ENCODE peak calls at places on chromosomes 3 and 15, in four cellular contexts. T is naive thymus-derived CD4-positive, alpha-beta T cell; C is C1 segment of cervical spinal cord; I is NCI-H2107. P is an unnamed sample.

GRCh38 chr3:152474585-152474984 is 205.9 kb downstream of the MBNL1 start:
- DNase-seq in T (no peak), C (no peak), I (peak; percentile 28), P (peak; percentile 49)

GRCh38 chr3:157029365-157029790 is 130.6 kb downstream of the CCNL1 start:
- DNase-seq in T (no peak), C (no peak), I (no peak), P (no peak)

GRCh38 chr3:52892625-52893311 is 4.6 kb downstream of the STIMATE start:
- DNase-seq in T (no peak), C (no peak), I (no peak), P (no peak)

GRCh38 chr3:113097821-113098516 is 107.2 kb downstream of the GTPBP8 start:
- DNase-seq in T (no peak), C (no peak), I (no peak), P (no peak)

GRCh38 chr3:155231792-155232191 is 61.7 kb downstream of the STRIT1 start:
- DNase-seq in T (no peak), C (no peak), I (no peak), P (no peak)

GRCh38 chr3:101333883-101334282 is 13.5 kb upstream of the IMPG2 start:
- DNase-seq in T (no peak), C (no peak), I (no peak), P (no peak)

GRCh38 chr3:57927916-57928315 is 80.3 kb upstream of the FLNB start:
- DNase-seq in T (no peak), C (no peak), I (no peak), P (no peak)

GRCh38 chr3:37474936-37475335 is 300.6 kb upstream of the LRRFIP2 start:
- DNase-seq in T (no peak), C (no peak), I (no peak), P (no peak)

GRCh38 chr3:11803977-11804903 is 42.4 kb downstream of the TAMM41 start:
- DNase-seq in T (no peak), C (no peak), I (no peak), P (peak; percentile 53)

GRCh38 chr15:99702895-99703602 is 30.2 kb downstream of the LYSMD4 start:
- DNase-seq in T (no peak), C (no peak), I (no peak), P (no peak)

GRCh38 chr3:16400143-16400935 is 113.2 kb downstream of the RFTN1 start:
- DNase-seq in T (no peak), C (no peak), I (no peak), P (no peak)

GRCh38 chr3:34132069-34132677 is 333.7 kb downstream of the PDCD6IP start:
- DNase-seq in T (no peak), C (no peak), I (no peak), P (no peak)

GRCh38 chr3:37694236-37694635 is 167.4 kb upstream of the CTDSPL start:
- DNase-seq in T (no peak), C (peak; percentile 7), I (no peak), P (no peak)

GRCh38 chr3:46383946-46384330 is 13.2 kb downstream of the CCR5 start:
- DNase-seq in T (no peak), C (no peak), I (no peak), P (no peak)

GRCh38 chr15:63909819-63910437 is 76.2 kb upstream of the HERC1 start:
- DNase-seq in T (no peak), C (no peak), I (no peak), P (no peak)

GRCh38 chr3:36784012-36784763 is 19.8 kb upstream of the DCLK3 start:
- DNase-seq in T (no peak), C (no peak), I (no peak), P (no peak)

GRCh38 chr3:94117729-94118128 is 54.9 kb downstream of the NSUN3 start:
- DNase-seq in T (no peak), C (no peak), I (no peak), P (no peak)

GRCh38 chr3:31908391-31909097 is 72.5 kb downstream of the OSBPL10 start:
- DNase-seq in T (no peak), C (no peak), I (no peak), P (no peak)

GRCh38 chr3:140432176-140432753 is 245.6 kb upstream of the TRIM42 start:
- DNase-seq in T (no peak), C (no peak), I (no peak), P (no peak)

GRCh38 chr15:69648215-69648614 is 195.6 kb downstream of the RPLP1 start:
- DNase-seq in T (no peak), C (no peak), I (no peak), P (no peak)

GRCh38 chr15:64749999-64750657 is 25.3 kb downstream of the RBPMS2 start:
- DNase-seq in T (no peak), C (no peak), I (no peak), P (no peak)

GRCh38 chr15:67048281-67049279 is 16.8 kb upstream of the SMAD3 start:
- DNase-seq in T (no peak), C (no peak), I (no peak), P (no peak)

GRCh38 chr15:92524161-92524560 is 130.5 kb downstream of the ST8SIA2 start:
- DNase-seq in T (no peak), C (no peak), I (no peak), P (no peak)

GRCh38 chr3:195102609-195103467 is 168.1 kb downstream of the XXYLT1 start:
- DNase-seq in T (no peak), C (no peak), I (no peak), P (no peak)

GRCh38 chr3:78908236-78908635 is 859.6 kb downstream of the ROBO1 start:
- DNase-seq in T (no peak), C (no peak), I (no peak), P (no peak)

GRCh38 chr15:94739639-94740038 is 508.3 kb downstream of the MCTP2 start:
- DNase-seq in T (no peak), C (no peak), I (no peak), P (no peak)

GRCh38 chr3:66747251-66747650 is 246.4 kb upstream of the LRIG1 start:
- DNase-seq in T (no peak), C (no peak), I (no peak), P (no peak)

GRCh38 chr3:137105277-137105977 is 147.6 kb downstream of the IL20RB start:
- DNase-seq in T (no peak), C (no peak), I (peak; percentile 71), P (peak; percentile 78)

GRCh38 chr15:38521316-38521715 is 43.3 kb downstream of the RASGRP1 start:
- DNase-seq in T (no peak), C (no peak), I (no peak), P (no peak)

GRCh38 chr3:194395767-194396527 is 3.1 kb downstream of the GP5 start:
- DNase-seq in T (peak; percentile 29), C (no peak), I (no peak), P (no peak)

GRCh38 chr3:24683511-24684384 is 189.1 kb upstream of the THRB start:
- DNase-seq in T (no peak), C (no peak), I (no peak), P (peak; percentile 34)

GRCh38 chr3:28504945-28505344 is 156.3 kb upstream of the AZI2 start:
- DNase-seq in T (no peak), C (no peak), I (no peak), P (no peak)

GRCh38 chr3:192915724-192916123 is 1.9 kb downstream of the MB21D2 start:
- DNase-seq in T (no peak), C (no peak), I (no peak), P (no peak)

GRCh38 chr3:51975857-51976549 is 1.1 kb downstream of the ABHD14A start:
- DNase-seq in T (no peak), C (peak; percentile 59), I (no peak), P (peak; percentile 73)

GRCh38 chr3:15011174-15011573 is 53.9 kb downstream of the MRPS25 start:
- DNase-seq in T (no peak), C (no peak), I (no peak), P (no peak)

GRCh38 chr3:184811663-184811998 is 335 bp upstream of the VPS8 start:
- DNase-seq in T (no peak), C (no peak), I (no peak), P (no peak)

GRCh38 chr15:67180514-67181191 is 73.8 kb downstream of the AAGAB start:
- DNase-seq in T (no peak), C (no peak), I (no peak), P (no peak)

P was measured in hippocampal formation.